ENCODE peak calls at places on chromosomes 1 and 21, in nine cellular contexts. T is PC-9; X is hypothalamus; E is colonic mucosa; H is fibroblast of mammary gland; D is AG08396; V is brain microvascular endothelial cell; P is activated CD4-positive, CD25-positive, alpha-beta regulatory T cell; U is suprapubic skin. B is an unnamed sample.

GRCh38 chr21:32336711-32337110 is 38.1 kb downstream of the MRAP start:
- DNase-seq in T (no peak), X (peak), E (no peak), D (peak), P (no peak), H (peak), U (no peak), V (peak), B (peak)

GRCh38 chr21:37165606-37166005 is 92.6 kb downstream of the TTC3 start:
- DNase-seq in V (no peak), P (no peak), T (no peak), H (no peak), X (no peak), E (no peak), D (no peak), U (no peak), B (no peak)

GRCh38 chr1:20981903-20982695 is 194.6 kb downstream of the EIF4G3 start:
- DNase-seq in D (peak), U (no peak), H (peak), V (peak), E (no peak), T (no peak), X (no peak), P (no peak), B (no peak)

GRCh38 chr1:173164686-173165085 is 42.4 kb downstream of the TNFSF4 start:
- DNase-seq in V (no peak), E (no peak), T (no peak), X (no peak), P (no peak), U (no peak), H (no peak), D (no peak), B (no peak)

GRCh38 chr1:36136535-36136934 is 11.5 kb upstream of the COL8A2 start:
- DNase-seq in H (peak), T (no peak), V (peak), E (no peak), D (peak), X (no peak), P (no peak), U (no peak), B (no peak)

GRCh38 chr1:210603123-210603522 is 274.4 kb downstream of the HHAT start:
- DNase-seq in P (no peak), T (no peak), X (no peak), H (no peak), D (no peak), U (no peak), E (no peak), V (no peak), B (no peak)

GRCh38 chr1:232463226-232463625 is 166.7 kb downstream of the SIPA1L2 start:
- DNase-seq in X (no peak), H (no peak), U (no peak), V (no peak), P (no peak), E (no peak), T (no peak), D (no peak), B (no peak)

GRCh38 chr1:237677979-237678378 is 212.7 kb downstream of the ZP4 start:
- DNase-seq in V (peak), P (no peak), U (no peak), H (peak), E (no peak), X (no peak), T (no peak), D (peak), B (no peak)

GRCh38 chr1:83547903-83548302 is 451.0 kb downstream of the TTLL7 start:
- DNase-seq in E (no peak), D (no peak), H (peak), U (no peak), T (no peak), X (no peak), V (no peak), P (no peak), B (no peak)

GRCh38 chr1:20742671-20743070 is 10.2 kb upstream of the SH2D5 start:
- DNase-seq in H (peak), P (no peak), V (no peak), U (no peak), E (no peak), T (no peak), X (no peak), D (no peak), B (no peak)

GRCh38 chr1:95229042-95229441 is 5.0 kb upstream of the RWDD3 start:
- DNase-seq in V (no peak), H (no peak), E (no peak), U (no peak), P (no peak), D (no peak), T (no peak), X (no peak), B (no peak)

GRCh38 chr1:245512980-245513578 is 358.3 kb downstream of the KIF26B start:
- DNase-seq in U (no peak), H (peak), V (no peak), P (no peak), X (no peak), D (peak), T (no peak), E (no peak), B (no peak)

GRCh38 chr1:53869454-53870117 is 20.0 kb downstream of the YIPF1 start:
- DNase-seq in X (no peak), U (no peak), H (no peak), D (no peak), E (no peak), V (no peak), P (no peak), T (no peak), B (no peak)

GRCh38 chr1:37036667-37037053 is 2.3 kb upstream of the GRIK3 start:
- DNase-seq in T (no peak), E (no peak), U (no peak), D (no peak), V (no peak), P (no peak), X (no peak), H (no peak), B (no peak)

GRCh38 chr1:185244015-185244747 is 72.9 kb downstream of the IVNS1ABP start:
- DNase-seq in H (peak), P (peak), X (no peak), V (peak), E (no peak), D (peak), U (no peak), T (no peak), B (no peak)

GRCh38 chr1:85019989-85020388 is 23.1 kb upstream of the MCOLN2 start:
- DNase-seq in H (peak), E (no peak), P (no peak), V (no peak), U (no peak), X (no peak), D (no peak), T (no peak), B (no peak)

GRCh38 chr1:98704474-98704873 is 43.0 kb downstream of the SNX7 start:
- DNase-seq in T (no peak), D (no peak), E (no peak), P (no peak), U (no peak), X (no peak), V (peak), H (peak), B (no peak)

GRCh38 chr1:158049867-158050266 is 56.4 kb downstream of the KIRREL1 start:
- DNase-seq in T (no peak), U (no peak), H (peak), E (no peak), V (no peak), D (no peak), X (no peak), P (no peak), B (no peak)

GRCh38 chr1:20590313-20590777 is 1.4 kb downstream of the CDA start:
- DNase-seq in D (peak), U (no peak), P (no peak), E (peak), H (peak), T (peak), X (no peak), V (no peak), B (no peak)

GRCh38 chr21:41678944-41679343 is 87.9 kb downstream of the RIPK4 start:
- DNase-seq in E (peak), X (peak), D (peak), T (peak), V (peak), U (peak), P (no peak), H (peak), B (no peak)

GRCh38 chr1:13703558-13704485 is 3.8 kb downstream of the PRDM2 start:
- DNase-seq in X (no peak), H (no peak), P (no peak), U (no peak), T (no peak), V (no peak), D (no peak), E (no peak), B (no peak)

GRCh38 chr1:208178091-208178529 is 66.1 kb downstream of the PLXNA2 start:
- DNase-seq in X (no peak), H (no peak), P (no peak), D (no peak), T (peak), V (no peak), U (no peak), E (peak), B (no peak)

GRCh38 chr21:38988211-38989096 is 182.7 kb downstream of the ETS2 start:
- DNase-seq in U (no peak), E (no peak), V (no peak), H (no peak), D (no peak), P (no peak), T (no peak), X (no peak), B (no peak)

GRCh38 chr1:151846062-151846568 is 6.5 kb upstream of the C2CD4D start:
- DNase-seq in X (no peak), D (peak), T (peak), U (no peak), H (peak), E (no peak), V (peak), P (no peak), B (peak)

GRCh38 chr1:72230746-72231145 is 51.6 kb downstream of the NEGR1 start:
- DNase-seq in V (no peak), X (no peak), E (no peak), U (no peak), D (no peak), P (no peak), T (no peak), H (peak), B (no peak)

GRCh38 chr1:6601049-6601864 is 1.4 kb downstream of the KLHL21 start:
- DNase-seq in X (peak), V (peak), P (peak), E (peak), T (peak), H (peak), U (peak), D (peak), B (peak)

GRCh38 chr1:19073311-19074186 is 117.1 kb upstream of the IFFO2 start:
- DNase-seq in E (no peak), U (no peak), H (no peak), X (no peak), D (no peak), P (no peak), V (no peak), T (no peak), B (no peak)

GRCh38 chr21:42644223-42645208 is 8.9 kb upstream of the PDE9A start:
- DNase-seq in D (peak), X (no peak), U (no peak), T (no peak), V (peak), H (peak), P (no peak), E (no peak), B (no peak)

GRCh38 chr1:2640626-2641025 is 7.8 kb upstream of the MMEL1 start:
- DNase-seq in U (no peak), E (no peak), V (no peak), X (no peak), T (no peak), H (no peak), D (no peak), P (no peak), B (no peak)

GRCh38 chr1:2800664-2801045 is 838 bp downstream of the TTC34 start:
- DNase-seq in T (no peak), D (no peak), H (no peak), X (no peak), E (no peak), U (peak), V (no peak), P (no peak), B (no peak)

GRCh38 chr1:172145231-172145651 is 275.2 kb upstream of the C1orf105 start:
- DNase-seq in T (no peak), E (no peak), U (no peak), D (no peak), H (peak), V (peak), P (no peak), X (no peak), B (no peak)

GRCh38 chr1:67708606-67709005 is 23.6 kb downstream of the GADD45A start:
- DNase-seq in H (no peak), V (no peak), D (no peak), P (no peak), X (no peak), E (peak), T (peak), U (no peak), B (no peak)

GRCh38 chr1:201016943-201017827 is 6.3 kb downstream of the KIF21B start:
- DNase-seq in T (peak), X (no peak), E (no peak), U (no peak), H (no peak), P (no peak), V (no peak), D (no peak), B (no peak)

GRCh38 chr21:34800797-34801518 is 132.2 kb downstream of the CLIC6 start:
- DNase-seq in P (no peak), H (peak), U (no peak), T (no peak), X (no peak), E (no peak), D (no peak), V (no peak), B (peak)

GRCh38 chr1:2003564-2004131 is at the start of gene CFAP74:
- DNase-seq in D (peak), U (no peak), H (peak), X (no peak), V (peak), E (no peak), T (no peak), P (no peak), B (peak)

GRCh38 chr1:61887921-61888564 is 145.8 kb downstream of the PATJ start:
- DNase-seq in V (no peak), U (no peak), D (no peak), T (no peak), E (no peak), X (no peak), P (no peak), H (no peak), B (no peak)

GRCh38 chr1:70075751-70076150 is 129.6 kb downstream of the LRRC40 start:
- DNase-seq in P (no peak), X (no peak), T (no peak), D (no peak), V (no peak), U (no peak), H (no peak), E (no peak), B (no peak)